ENCODE peak calls at places on chromosomes 12 and 14, in five cellular contexts. One of them, this sample, is unnamed. For H3K36me3 and H3K4me1, the result is how much of the 10 kb centered on the place peaks cover.

GRCh38 chr12:119683413-119683812 is 15.5 kb downstream of the PRKAB1 start:
- DNase-seq in CD8-positive, alpha-beta memory T cell: no peak
- DNase-seq in tibial artery: no peak
- DNase-seq in DND-41: no peak
- DNase-seq in PC-3: peak
- DNase-seq in this sample: no peak

GRCh38 chr14:104512771-104513640 is 66.6 kb upstream of the C14orf180 start:
- DNase-seq in CD8-positive, alpha-beta memory T cell: no peak
- DNase-seq in tibial artery: no peak
- DNase-seq in DND-41: no peak
- DNase-seq in PC-3: no peak
- DNase-seq in this sample: no peak

GRCh38 chr14:51735851-51736250 is 84.1 kb downstream of the FRMD6 start:
- DNase-seq in CD8-positive, alpha-beta memory T cell: no peak
- DNase-seq in tibial artery: no peak
- DNase-seq in DND-41: no peak
- DNase-seq in PC-3: peak
- DNase-seq in this sample: no peak

GRCh38 chr12:104456950-104457745 is 400 bp downstream of the CHST11 start:
- DNase-seq in CD8-positive, alpha-beta memory T cell: peak
- DNase-seq in tibial artery: peak
- DNase-seq in DND-41: peak
- DNase-seq in PC-3: peak
- DNase-seq in this sample: peak

GRCh38 chr12:107379852-107380567 is 286.7 kb upstream of the CRY1 start:
- DNase-seq in CD8-positive, alpha-beta memory T cell: no peak
- DNase-seq in tibial artery: no peak
- DNase-seq in DND-41: no peak
- DNase-seq in PC-3: peak
- DNase-seq in this sample: no peak

GRCh38 chr12:6332459-6332858 is 9.4 kb downstream of the TNFRSF1A start:
- DNase-seq in CD8-positive, alpha-beta memory T cell: no peak
- DNase-seq in tibial artery: no peak
- DNase-seq in DND-41: no peak
- DNase-seq in PC-3: peak
- DNase-seq in this sample: no peak

GRCh38 chr12:121769831-121770301 is 23.6 kb downstream of the RHOF start:
- DNase-seq in CD8-positive, alpha-beta memory T cell: no peak
- DNase-seq in tibial artery: no peak
- DNase-seq in DND-41: no peak
- DNase-seq in PC-3: no peak
- DNase-seq in this sample: no peak

GRCh38 chr14:36857842-36858445 is 196.3 kb downstream of the PAX9 start:
- DNase-seq in CD8-positive, alpha-beta memory T cell: no peak
- DNase-seq in tibial artery: peak
- DNase-seq in DND-41: no peak
- DNase-seq in PC-3: no peak
- DNase-seq in this sample: no peak

GRCh38 chr12:120490284-120490683 is 5.6 kb upstream of the DYNLL1 start:
- DNase-seq in CD8-positive, alpha-beta memory T cell: no peak
- DNase-seq in tibial artery: no peak
- DNase-seq in DND-41: no peak
- DNase-seq in PC-3: no peak
- DNase-seq in this sample: no peak

GRCh38 chr12:11154400-11154925 is 16.5 kb upstream of the SMIM10L1 start:
- DNase-seq in CD8-positive, alpha-beta memory T cell: no peak
- DNase-seq in tibial artery: no peak
- DNase-seq in DND-41: no peak
- DNase-seq in PC-3: no peak
- DNase-seq in this sample: no peak

GRCh38 chr12:128592345-128592744 is 231.4 kb downstream of the SLC15A4 start:
- DNase-seq in CD8-positive, alpha-beta memory T cell: no peak
- DNase-seq in tibial artery: no peak
- DNase-seq in DND-41: no peak
- DNase-seq in PC-3: no peak
- DNase-seq in this sample: no peak

GRCh38 chr14:39430762-39431415 is 1.3 kb downstream of the FBXO33 start:
- DNase-seq in CD8-positive, alpha-beta memory T cell: no peak
- DNase-seq in tibial artery: no peak
- DNase-seq in DND-41: no peak
- DNase-seq in PC-3: no peak
- DNase-seq in this sample: no peak

GRCh38 chr12:91406920-91407341 is 224.3 kb upstream of the DCN start:
- DNase-seq in CD8-positive, alpha-beta memory T cell: no peak
- DNase-seq in tibial artery: no peak
- DNase-seq in DND-41: no peak
- DNase-seq in PC-3: peak
- DNase-seq in this sample: no peak

GRCh38 chr12:29970501-29970900 is 186.8 kb upstream of the TMTC1 start:
- DNase-seq in CD8-positive, alpha-beta memory T cell: no peak
- DNase-seq in tibial artery: no peak
- DNase-seq in DND-41: no peak
- DNase-seq in PC-3: no peak
- DNase-seq in this sample: no peak

GRCh38 chr14:29461131-29461530 is 466.5 kb downstream of the PRKD1 start:
- DNase-seq in CD8-positive, alpha-beta memory T cell: no peak
- DNase-seq in tibial artery: no peak
- DNase-seq in DND-41: no peak
- DNase-seq in PC-3: no peak
- DNase-seq in this sample: no peak

GRCh38 chr12:46657416-46658411 is 168.1 kb downstream of the SLC38A4 start:
- DNase-seq in CD8-positive, alpha-beta memory T cell: no peak
- DNase-seq in tibial artery: no peak
- DNase-seq in DND-41: no peak
- DNase-seq in PC-3: no peak
- DNase-seq in this sample: no peak

GRCh38 chr14:29654910-29655590 is 272.6 kb downstream of the PRKD1 start:
- DNase-seq in CD8-positive, alpha-beta memory T cell: no peak
- DNase-seq in tibial artery: no peak
- DNase-seq in DND-41: no peak
- DNase-seq in PC-3: no peak
- DNase-seq in this sample: no peak

GRCh38 chr12:112175361-112176155 is 50.2 kb downstream of the TRAFD1 start:
- DNase-seq in CD8-positive, alpha-beta memory T cell: no peak
- DNase-seq in tibial artery: no peak
- DNase-seq in DND-41: no peak
- DNase-seq in PC-3: no peak
- DNase-seq in this sample: no peak

GRCh38 chr14:32217301-32217700 is 14.2 kb upstream of the RNU6-8 start:
- DNase-seq in CD8-positive, alpha-beta memory T cell: no peak
- DNase-seq in tibial artery: no peak
- DNase-seq in DND-41: peak
- DNase-seq in PC-3: no peak
- DNase-seq in this sample: no peak

GRCh38 chr14:60648934-60649814 is at the start of gene SIX1:
- DNase-seq in CD8-positive, alpha-beta memory T cell: no peak
- DNase-seq in tibial artery: peak
- DNase-seq in DND-41: no peak
- DNase-seq in PC-3: peak
- DNase-seq in this sample: no peak

GRCh38 chr12:56461235-56462159 is 6.9 kb upstream of the SPRYD4 start:
- DNase-seq in CD8-positive, alpha-beta memory T cell: no peak
- DNase-seq in tibial artery: no peak
- DNase-seq in DND-41: no peak
- DNase-seq in PC-3: peak
- DNase-seq in this sample: no peak

GRCh38 chr12:59164991-59165718 is 244.9 kb upstream of the LRIG3 start:
- DNase-seq in CD8-positive, alpha-beta memory T cell: no peak
- DNase-seq in tibial artery: no peak
- DNase-seq in DND-41: no peak
- DNase-seq in PC-3: peak
- DNase-seq in this sample: no peak

GRCh38 chr14:93683241-93683640 is 105.0 kb downstream of the PRIMA1 start:
- DNase-seq in CD8-positive, alpha-beta memory T cell: no peak
- DNase-seq in tibial artery: no peak
- DNase-seq in DND-41: peak
- DNase-seq in PC-3: no peak
- DNase-seq in this sample: no peak

GRCh38 chr12:65952737-65953209 is 128.5 kb downstream of the HMGA2 start:
- DNase-seq in CD8-positive, alpha-beta memory T cell: no peak
- DNase-seq in tibial artery: no peak
- DNase-seq in DND-41: no peak
- DNase-seq in PC-3: peak
- DNase-seq in this sample: no peak

GRCh38 chr12:112252184-112252583 is 126.8 kb downstream of the TRAFD1 start:
- DNase-seq in CD8-positive, alpha-beta memory T cell: no peak
- DNase-seq in tibial artery: no peak
- DNase-seq in DND-41: no peak
- DNase-seq in PC-3: peak
- DNase-seq in this sample: no peak

GRCh38 chr12:7142057-7142644 is 12.0 kb downstream of the CLSTN3 start:
- DNase-seq in CD8-positive, alpha-beta memory T cell: peak
- DNase-seq in tibial artery: no peak
- DNase-seq in DND-41: peak
- DNase-seq in PC-3: peak
- DNase-seq in this sample: peak

GRCh38 chr14:66662374-66662773 is 154.4 kb downstream of the GPHN start:
- DNase-seq in CD8-positive, alpha-beta memory T cell: no peak
- DNase-seq in tibial artery: no peak
- DNase-seq in DND-41: no peak
- DNase-seq in PC-3: peak
- DNase-seq in this sample: no peak

GRCh38 chr12:102021540-102022246 is 40.1 kb downstream of the WASHC3 start:
- DNase-seq in CD8-positive, alpha-beta memory T cell: no peak
- DNase-seq in tibial artery: no peak
- DNase-seq in DND-41: no peak
- DNase-seq in PC-3: no peak
- DNase-seq in this sample: no peak

GRCh38 chr12:132664206-132665148 is 22.7 kb downstream of the POLE start:
- DNase-seq in CD8-positive, alpha-beta memory T cell: no peak
- DNase-seq in tibial artery: no peak
- DNase-seq in DND-41: no peak
- DNase-seq in PC-3: no peak
- DNase-seq in this sample: no peak

GRCh38 chr12:132661972-132662371 is 25.2 kb downstream of the POLE start:
- DNase-seq in CD8-positive, alpha-beta memory T cell: no peak
- DNase-seq in tibial artery: no peak
- DNase-seq in DND-41: no peak
- DNase-seq in PC-3: no peak
- DNase-seq in this sample: no peak

GRCh38 chr12:132665794-132666193 is 21.3 kb downstream of the POLE start:
- DNase-seq in CD8-positive, alpha-beta memory T cell: no peak
- DNase-seq in tibial artery: no peak
- DNase-seq in DND-41: no peak
- DNase-seq in PC-3: no peak
- DNase-seq in this sample: no peak

GRCh38 chr12:132662901-132663755 is 24.0 kb downstream of the POLE start:
- DNase-seq in CD8-positive, alpha-beta memory T cell: no peak
- DNase-seq in tibial artery: no peak
- DNase-seq in DND-41: peak
- DNase-seq in PC-3: no peak
- DNase-seq in this sample: no peak

DNA sequence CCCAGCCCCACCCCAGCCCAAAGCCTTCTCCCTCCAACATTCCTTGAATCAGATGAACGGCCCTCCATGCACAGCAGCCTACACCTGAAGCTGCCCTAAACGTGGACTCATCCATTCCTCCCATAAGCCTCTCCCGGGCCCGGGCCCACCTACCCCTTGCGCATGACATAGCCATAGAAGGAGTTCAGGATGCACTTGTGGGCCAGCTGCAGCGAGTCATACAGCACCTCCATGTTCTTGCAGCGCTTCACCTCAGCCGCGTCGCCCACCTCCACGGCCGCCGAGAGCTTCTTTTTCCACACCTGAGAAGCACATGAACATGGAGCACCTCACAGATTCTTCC is 22.0 kb downstream of the POLE start:
- DNase-seq in CD8-positive, alpha-beta memory T cell: no peak
- DNase-seq in tibial artery: no peak
- DNase-seq in DND-41: no peak
- DNase-seq in PC-3: no peak
- DNase-seq in this sample: no peak
- H3K36me3 ChIP-seq in CD8-positive, alpha-beta memory T cell: under half
- H3K36me3 ChIP-seq in tibial artery: half or more
- H3K36me3 ChIP-seq in DND-41: half or more
- H3K36me3 ChIP-seq in PC-3: half or more
- H3K36me3 ChIP-seq in this sample: under half

DNA sequence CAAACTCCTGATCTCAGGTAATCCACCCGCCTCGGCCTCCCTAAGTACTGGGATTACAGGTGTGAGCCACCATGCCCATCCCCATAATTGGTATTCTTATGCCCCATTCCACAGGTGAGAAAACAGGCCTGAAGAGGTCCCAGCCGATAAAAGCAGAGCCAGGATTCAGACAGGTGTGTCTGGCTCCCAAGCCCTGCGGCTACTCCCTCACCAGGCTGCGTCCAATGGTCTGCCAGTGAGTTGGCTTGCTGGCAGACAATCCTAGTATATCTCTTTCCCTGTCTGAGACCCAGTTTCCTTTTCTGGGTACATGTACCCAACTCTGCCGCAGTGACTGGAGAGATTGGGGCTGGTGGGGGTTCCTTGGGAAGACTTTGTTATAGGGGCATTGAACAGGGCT is 1.9 kb upstream of the TSPAN9 start:
- DNase-seq in CD8-positive, alpha-beta memory T cell: no peak
- DNase-seq in tibial artery: no peak
- DNase-seq in DND-41: no peak
- DNase-seq in PC-3: no peak
- DNase-seq in this sample: no peak
- H3K4me1 ChIP-seq in CD8-positive, alpha-beta memory T cell: under half
- H3K4me1 ChIP-seq in tibial artery: under half
- H3K4me1 ChIP-seq in DND-41: under half
- H3K4me1 ChIP-seq in PC-3: under half
- H3K4me1 ChIP-seq in this sample: under half

GRCh38 chr12:97643961-97644360 is 181.4 kb downstream of the RMST start:
- DNase-seq in CD8-positive, alpha-beta memory T cell: no peak
- DNase-seq in tibial artery: no peak
- DNase-seq in DND-41: no peak
- DNase-seq in PC-3: no peak
- DNase-seq in this sample: no peak
- H3K27ac ChIP-seq in CD8-positive, alpha-beta memory T cell: no peak
- H3K27ac ChIP-seq in tibial artery: no peak
- H3K27ac ChIP-seq in DND-41: no peak
- H3K27ac ChIP-seq in PC-3: no peak
- H3K27ac ChIP-seq in this sample: no peak

DNA sequence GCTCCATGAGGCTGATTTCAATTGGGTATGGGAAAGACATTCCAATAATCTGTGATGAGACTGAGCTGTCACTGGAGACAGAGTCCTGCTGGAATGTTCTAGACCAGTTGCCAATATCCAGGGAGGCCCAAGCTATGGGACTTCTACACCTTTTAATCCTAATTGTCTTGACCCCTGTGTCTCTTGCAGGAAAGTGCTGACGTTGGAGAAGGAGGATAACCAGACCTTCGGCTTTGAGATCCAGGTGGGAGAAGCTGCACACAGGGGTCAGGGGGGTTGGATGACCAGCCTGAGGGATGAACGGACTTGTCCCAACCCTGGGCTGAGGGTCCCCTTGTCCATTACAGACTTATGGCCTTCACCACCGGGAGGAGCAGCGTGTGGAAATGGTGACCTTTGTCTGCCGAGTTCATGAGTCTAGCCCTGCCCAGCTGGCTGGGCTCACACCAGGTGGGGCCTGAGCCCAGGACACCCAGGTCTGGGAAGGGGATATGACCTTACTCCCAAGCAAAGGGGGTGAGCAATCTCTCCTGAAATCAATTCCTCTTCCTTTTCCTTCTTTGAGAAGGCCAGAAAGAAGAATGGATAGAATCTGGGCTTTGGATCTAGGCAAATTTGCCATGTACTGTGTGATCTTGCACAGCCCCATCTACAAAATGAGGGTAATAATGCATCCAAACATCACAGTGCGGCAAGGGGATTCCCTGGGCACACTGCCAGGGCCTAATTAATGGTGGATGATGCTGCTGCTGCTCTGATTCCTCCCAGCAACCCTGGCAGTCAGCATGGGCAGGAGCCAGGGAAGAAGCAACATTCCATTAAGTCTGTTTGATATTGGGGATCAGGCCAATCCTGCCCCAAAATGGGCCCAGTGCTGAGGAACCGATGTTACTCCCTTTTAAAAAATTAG is 4.2 kb downstream of the TAMALIN start:
- DNase-seq in CD8-positive, alpha-beta memory T cell: no peak
- DNase-seq in tibial artery: no peak
- DNase-seq in DND-41: no peak
- DNase-seq in PC-3: no peak
- DNase-seq in this sample: no peak
- H3K36me3 ChIP-seq in CD8-positive, alpha-beta memory T cell: under half
- H3K36me3 ChIP-seq in tibial artery: under half
- H3K36me3 ChIP-seq in DND-41: under half
- H3K36me3 ChIP-seq in PC-3: under half
- H3K36me3 ChIP-seq in this sample: half or more

This sample was measured in naive thymus-derived CD4-positive, alpha-beta T cell.